ENCODE peak calls at places on chromosomes 16 and 17, in eight cellular contexts. Y is PC-9; H is stimulated activated CD4-positive, alpha-beta T cell treated with anti-CD3 and anti-CD28 coated beads, Interleukin-2, amount 100 ng/mL, for 4 hours; D is GM10248; G is effector CD4-positive, alpha-beta T cell; X is left cardiac atrium; L is GM04504; E is T-cell. V is an unnamed sample.

GRCh38 chr17:68627956-68628355 is 26.8 kb upstream of the FAM20A start:
- DNase-seq in Y (no peak), H (no peak), D (no peak), G (no peak), X (no peak), L (no peak), E (no peak), V (no peak)

GRCh38 chr17:50055055-50055425 is 870 bp upstream of the ITGA3 start:
- DNase-seq in Y (peak; percentile 92), H (no peak), D (no peak), G (no peak), X (no peak), L (no peak), E (no peak), V (no peak)

GRCh38 chr17:77479372-77479781 is 338.6 kb downstream of the SEC14L1 start:
- DNase-seq in Y (no peak), H (no peak), D (no peak), G (no peak), X (no peak), L (no peak), E (no peak), V (no peak)

GRCh38 chr17:78644259-78644658 is 67.1 kb upstream of the DNAH17 start:
- DNase-seq in Y (no peak), H (no peak), D (no peak), G (no peak), X (no peak), L (no peak), E (no peak), V (no peak)

GRCh38 chr17:73455050-73455687 is 143.4 kb upstream of the CDC42EP4 start:
- DNase-seq in Y (no peak), H (no peak), D (no peak), G (no peak), X (no peak), L (no peak), E (no peak), V (no peak)

GRCh38 chr17:42553866-42554249 is 1.1 kb downstream of the HSD17B1 start:
- DNase-seq in Y (no peak), H (no peak), D (no peak), G (no peak), X (no peak), L (no peak), E (no peak), V (no peak)

GRCh38 chr17:80948961-80949450 is 42.6 kb upstream of the CHMP6 start:
- DNase-seq in Y (no peak), H (no peak), D (no peak), G (peak; percentile 0), X (peak; percentile 20), L (no peak), E (no peak), V (no peak)

GRCh38 chr17:77089118-77089477 is 51.7 kb upstream of the SEC14L1 start:
- DNase-seq in Y (no peak), H (no peak), D (no peak), G (no peak), X (no peak), L (no peak), E (no peak), V (no peak)

GRCh38 chr16:49712106-49712505 is 143.8 kb downstream of the ZNF423 start:
- DNase-seq in Y (no peak), H (no peak), D (no peak), G (no peak), X (no peak), L (no peak), E (no peak), V (no peak)

GRCh38 chr17:65279456-65279855 is 142.3 kb downstream of the RGS9 start:
- DNase-seq in Y (no peak), H (no peak), D (no peak), G (no peak), X (no peak), L (no peak), E (no peak), V (no peak)

GRCh38 chr16:20301840-20302239 is 25.5 kb downstream of the GP2 start:
- DNase-seq in Y (no peak), H (no peak), D (no peak), G (no peak), X (no peak), L (no peak), E (no peak), V (no peak)

GRCh38 chr17:58991718-58992331 is 114.9 kb downstream of the TRIM37 start:
- DNase-seq in Y (no peak), H (no peak), D (peak; percentile 44), G (no peak), X (no peak), L (peak; percentile 10), E (no peak), V (no peak)